ENCODE peak calls at places on chromosomes 11 and 22, in four cellular contexts. L is endothelial cell of umbilical vein, E is lower leg skin, M is H54. X is an unnamed sample.

GRCh38 chr22:29202231-29203192 is 3.2 kb upstream of the EMID1 start:
- DNase-seq in L (peak), M (no peak), E (no peak), X (peak)

GRCh38 chr22:32005453-32005852 is 37.6 kb upstream of the SLC5A1 start:
- DNase-seq in E (no peak), M (no peak), L (no peak), X (no peak)

GRCh38 chr22:27445876-27446275 is 355.7 kb downstream of the MN1 start:
- DNase-seq in L (no peak), E (no peak), M (no peak), X (no peak)

GRCh38 chr11:3904228-3904627 is 48.8 kb downstream of the STIM1 start:
- DNase-seq in L (no peak), E (no peak), M (no peak), X (no peak)

GRCh38 chr11:80944758-80945157 is 1503.9 kb upstream of the TENM4 start:
- DNase-seq in M (no peak), E (no peak), L (no peak), X (no peak)

GRCh38 chr11:129223701-129224149 is 31.6 kb upstream of the ARHGAP32 start:
- DNase-seq in M (no peak), L (no peak), E (no peak), X (no peak)

GRCh38 chr11:35404397-35404775 is 15.0 kb downstream of the SLC1A2 start:
- DNase-seq in M (peak), L (peak), E (no peak), X (no peak)

GRCh38 chr11:34252651-34253050 is 105.2 kb downstream of the ABTB2 start:
- DNase-seq in E (no peak), M (no peak), L (no peak), X (no peak)

GRCh38 chr22:32815943-32816342 is 14.4 kb downstream of the TIMP3 start:
- DNase-seq in E (no peak), L (no peak), M (no peak), X (no peak)

GRCh38 chr11:10456519-10456918 is 1.5 kb downstream of the AMPD3 start:
- DNase-seq in L (no peak), E (no peak), M (no peak), X (peak)

GRCh38 chr11:133019545-133019944 is 512.8 kb downstream of the OPCML start:
- DNase-seq in E (peak), L (no peak), M (no peak), X (no peak)

GRCh38 chr22:39089928-39090327 is 7.1 kb upstream of the APOBEC3H start:
- DNase-seq in E (no peak), L (no peak), M (no peak), X (no peak)

GRCh38 chr11:12642040-12642439 is 32.2 kb upstream of the TEAD1 start:
- DNase-seq in L (peak), E (no peak), M (no peak), X (no peak)

GRCh38 chr11:22049276-22049675 is 143.6 kb upstream of the ANO5 start:
- DNase-seq in L (no peak), E (no peak), M (no peak), X (no peak)

GRCh38 chr11:35359321-35360058 is 59.9 kb downstream of the SLC1A2 start:
- DNase-seq in L (no peak), E (no peak), M (no peak), X (no peak)

GRCh38 chr11:26188559-26188958 is 143.4 kb upstream of the ANO3 start:
- DNase-seq in L (no peak), M (no peak), E (no peak), X (no peak)

GRCh38 chr11:57343825-57344224 is 5.7 kb downstream of the P2RX3 start:
- DNase-seq in L (no peak), M (no peak), E (no peak), X (no peak)

GRCh38 chr11:79087957-79088318 is 352.9 kb downstream of the TENM4 start:
- DNase-seq in M (no peak), L (no peak), E (no peak), X (no peak)

GRCh38 chr11:113001709-113002108 is 40.5 kb downstream of the NCAM1 start:
- DNase-seq in L (no peak), E (no peak), M (no peak), X (no peak)

DNA sequence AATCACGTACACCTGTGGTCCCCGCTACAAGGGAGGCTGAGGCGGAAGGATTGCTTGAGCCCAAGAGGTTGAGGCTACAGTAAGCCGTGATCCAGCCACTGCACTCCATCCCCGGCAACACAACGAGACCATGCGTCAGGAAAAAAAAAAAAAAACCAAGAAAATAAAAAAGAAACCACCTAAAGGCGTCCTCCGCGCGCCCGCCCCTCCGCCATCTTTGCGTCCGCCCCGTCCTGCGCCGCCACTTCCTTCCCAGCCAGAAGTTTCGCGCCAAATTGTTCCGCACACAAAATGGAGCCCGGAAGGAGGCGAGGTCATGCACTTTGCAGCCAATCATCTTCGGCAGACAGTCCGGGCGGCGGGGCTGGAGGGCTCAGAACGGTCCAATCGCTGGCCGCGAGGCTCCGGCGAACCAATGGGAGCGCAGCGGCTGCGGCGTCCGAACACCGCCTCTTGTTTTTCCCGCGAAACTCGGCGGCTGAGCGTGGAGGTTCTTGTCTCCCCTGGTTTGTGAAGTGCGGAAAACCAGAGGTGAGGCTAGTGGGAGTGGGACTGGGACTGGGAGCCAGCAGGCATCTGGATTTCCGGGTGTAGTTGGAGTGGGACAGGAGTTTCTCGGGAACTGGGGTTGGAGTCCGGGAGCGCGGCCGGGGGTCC is at the start of gene MCM5:
- DNase-seq in E (peak), M (peak), L (peak), X (peak)
- TF ChIP-seq POLR2A in E (no peak), M (no peak), L (peak), X (peak)

DNA sequence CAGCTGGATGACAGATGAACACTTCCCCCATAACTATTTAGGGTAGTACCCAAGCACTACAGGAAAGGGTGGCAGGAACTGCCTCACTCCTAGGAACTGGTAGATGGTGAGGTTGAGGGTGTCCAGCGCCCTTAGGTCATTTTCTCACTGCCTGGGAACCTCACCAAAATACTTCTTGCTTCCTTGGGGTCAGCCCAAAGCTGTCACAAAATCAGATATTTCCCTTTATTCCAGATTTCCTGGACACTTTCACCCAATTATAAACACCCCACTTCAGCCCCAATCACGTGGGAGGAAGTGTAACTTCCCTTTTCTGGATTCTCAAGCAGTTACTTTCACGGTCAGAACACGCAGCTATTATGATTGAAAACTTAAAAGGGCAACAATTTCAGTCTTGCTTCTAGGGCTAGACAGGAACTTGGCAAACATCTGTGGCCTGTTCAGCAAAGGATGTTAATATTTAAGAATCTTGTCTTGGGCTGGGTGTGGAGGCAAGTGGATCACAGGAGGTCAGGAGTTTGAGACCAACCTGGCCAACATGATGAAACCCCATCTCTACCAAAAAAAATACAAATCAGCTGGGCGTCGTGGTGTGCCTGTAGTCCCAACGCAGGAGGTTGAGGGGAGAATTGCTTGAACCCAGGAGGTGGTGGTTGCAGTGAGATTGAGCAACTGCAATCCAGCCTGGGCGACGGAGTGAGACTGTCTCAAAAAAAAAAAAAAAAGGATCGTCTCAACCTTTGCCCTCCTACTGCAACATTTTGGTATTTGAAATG is 4.0 kb downstream of the FTH1 start:
- DNase-seq in M (no peak), E (peak), L (peak), X (peak)
- TF ChIP-seq POLR2A in M (no peak), E (no peak), L (peak), X (peak)

DNA sequence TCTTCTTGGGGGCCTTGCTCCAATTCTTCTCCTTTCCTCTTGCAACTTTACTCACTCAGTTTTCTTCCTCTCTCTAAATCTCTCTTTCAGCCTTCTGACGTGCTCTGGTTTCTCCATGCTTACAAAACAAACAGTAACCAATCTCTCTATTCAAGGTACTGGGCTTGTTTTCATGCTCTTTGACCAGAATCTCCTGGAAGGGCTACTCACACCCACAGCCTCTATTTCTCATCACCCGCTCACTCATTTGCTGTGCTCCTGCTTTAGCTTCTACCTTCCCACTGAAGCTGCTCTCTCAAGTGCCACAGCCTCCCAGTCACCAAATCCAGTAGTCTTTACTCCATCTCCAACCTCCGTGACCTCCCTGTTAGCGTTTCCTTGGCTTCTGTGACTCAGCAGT is 60.4 kb downstream of the SERGEF start:
- DNase-seq in M (no peak), E (no peak), L (no peak), X (no peak)
- TF ChIP-seq POLR2A in M (no peak), E (no peak), L (no peak), X (no peak)

DNA sequence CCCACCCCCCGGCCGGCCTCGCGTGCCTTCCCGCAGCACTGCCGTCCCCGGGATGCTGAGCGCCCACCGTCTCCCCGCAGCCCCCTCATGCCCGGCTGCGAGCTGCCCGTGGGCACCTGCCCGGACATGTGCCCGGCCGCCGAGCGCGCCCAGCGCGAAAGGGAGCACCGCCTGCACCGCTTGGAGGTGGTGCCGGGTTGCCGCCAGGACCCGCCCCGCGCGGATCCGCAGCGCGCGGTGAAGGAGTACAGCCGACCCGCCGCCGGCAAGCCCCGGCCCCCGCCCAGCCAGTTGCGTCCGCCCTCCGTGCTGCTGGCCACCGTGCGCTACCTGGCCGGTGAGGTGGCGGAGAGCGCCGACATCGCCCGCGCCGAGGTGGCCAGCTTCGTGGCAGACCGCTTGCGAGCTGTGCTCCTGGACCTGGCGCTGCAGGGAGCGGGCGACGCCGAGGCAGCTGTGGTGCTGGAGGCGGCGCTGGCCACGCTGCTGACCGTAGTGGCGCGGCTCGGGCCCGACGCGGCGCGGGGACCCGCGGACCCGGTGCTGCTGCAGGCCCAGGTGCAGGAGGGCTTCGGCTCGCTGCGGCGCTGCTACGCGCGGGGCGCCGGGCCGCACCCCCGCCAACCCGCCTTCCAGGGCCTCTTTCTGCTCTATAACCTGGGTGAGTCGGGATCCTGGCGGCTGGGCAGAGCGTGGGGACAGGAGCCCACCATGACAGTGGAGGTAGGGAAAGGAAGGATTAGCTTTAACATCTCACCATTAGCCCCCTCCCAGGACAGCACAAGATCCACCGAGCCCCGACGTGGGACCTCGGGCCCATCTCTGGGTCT is at the start of gene SAC3D1:
- DNase-seq in E (no peak), L (peak), M (peak), X (peak)
- TF ChIP-seq POLR2A in E (no peak), L (peak), M (peak), X (no peak)

DNA sequence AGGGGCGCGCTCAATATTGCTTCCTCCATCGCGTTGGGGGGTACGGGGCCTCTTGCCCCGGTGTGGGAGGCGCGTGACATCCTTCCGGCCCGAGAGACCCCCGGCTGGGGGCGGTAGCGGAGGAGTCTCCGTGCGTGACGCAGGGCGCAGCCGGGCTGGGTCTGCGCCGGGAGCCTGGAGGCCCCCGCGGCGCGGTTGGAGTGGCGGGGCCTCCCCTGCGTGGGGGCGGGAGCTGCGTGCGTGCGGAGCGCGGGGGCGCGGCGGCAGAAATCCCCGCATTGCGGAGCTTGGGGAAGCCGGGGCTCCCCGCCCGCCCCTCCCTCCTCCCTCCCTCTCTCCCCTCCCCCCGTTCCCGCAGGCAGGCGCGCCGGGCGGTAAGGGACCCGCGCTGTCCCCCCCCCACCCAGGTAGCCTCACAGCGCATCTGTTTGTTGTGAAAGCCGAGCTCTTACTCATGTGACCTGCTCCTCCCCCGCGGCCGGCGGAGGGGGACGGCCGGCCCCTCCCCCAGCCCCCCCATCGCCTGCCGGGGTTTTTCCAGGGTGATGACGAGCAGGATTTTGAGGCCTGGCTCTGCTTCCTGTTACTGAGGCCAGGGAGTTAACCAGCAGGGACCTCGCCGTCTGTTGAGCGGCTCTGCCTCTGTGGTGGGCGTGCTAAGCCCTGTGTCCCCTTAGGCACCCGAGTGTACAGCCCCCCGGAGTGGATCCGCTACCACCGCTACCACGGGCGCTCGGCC is 1.6 kb downstream of the PIM3 start:
- DNase-seq in L (peak), M (peak), E (peak), X (peak)
- TF ChIP-seq POLR2A in L (peak), M (peak), E (no peak), X (no peak)

DNA sequence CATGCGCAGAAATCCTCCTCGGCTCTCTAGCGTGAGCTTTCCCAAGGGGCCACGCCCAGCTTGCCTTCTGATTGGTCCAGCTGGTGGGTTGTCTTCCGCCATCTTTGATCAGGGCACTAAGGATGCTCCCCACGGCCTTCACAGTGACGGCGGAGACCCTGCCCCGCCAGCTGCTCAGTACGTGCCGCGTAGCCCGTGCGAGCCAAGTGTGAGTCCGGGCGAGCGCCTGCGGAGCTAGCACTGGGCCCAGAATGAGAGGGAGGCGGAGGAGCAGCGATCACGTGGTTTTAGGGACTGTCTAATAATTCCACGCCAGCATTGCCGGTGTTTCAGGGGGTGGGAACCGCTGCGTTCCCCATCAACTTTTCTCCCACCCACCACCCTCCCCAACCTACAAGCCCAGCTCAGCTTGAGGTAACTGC is 1.6 kb upstream of the MTFP1 start:
- DNase-seq in M (peak), L (peak), E (peak), X (peak)
- TF ChIP-seq POLR2A in M (peak), L (peak), E (no peak), X (peak)

GRCh38 chr11:121578216-121579063 is 125.7 kb upstream of the SORL1-AS1 start:
- DNase-seq in L (no peak), M (no peak), E (no peak), X (no peak)

GRCh38 chr11:121580154-121580553 is 127.4 kb upstream of the SORL1-AS1 start:
- DNase-seq in E (no peak), L (no peak), M (no peak), X (no peak)

GRCh38 chr11:121581607-121582006 is 128.8 kb upstream of the SORL1-AS1 start:
- DNase-seq in L (no peak), M (no peak), E (no peak), X (no peak)

GRCh38 chr11:121583825-121584224 is 131.1 kb upstream of the SORL1-AS1 start:
- DNase-seq in E (no peak), L (no peak), M (no peak), X (no peak)

DNA sequence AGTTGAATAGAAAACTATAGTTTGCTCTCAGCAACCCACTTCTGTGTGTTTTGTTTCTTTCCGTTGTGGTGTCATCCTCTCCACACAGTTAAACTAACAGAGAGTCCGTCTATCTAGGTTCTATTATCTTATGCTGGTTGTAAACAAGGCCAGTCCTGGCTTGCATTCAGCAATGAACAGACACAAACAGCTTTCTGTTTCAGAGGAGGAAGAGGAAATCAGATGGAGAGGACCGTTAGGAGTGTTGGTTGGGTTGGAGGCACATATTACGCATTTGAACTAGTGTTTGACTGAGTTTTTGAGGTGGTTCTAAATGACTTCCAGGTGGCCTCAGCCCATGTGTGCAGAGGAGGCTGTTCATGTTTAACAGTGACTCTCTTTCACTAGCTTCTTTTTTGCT is 129.5 kb upstream of the SORL1-AS1 start:
- DNase-seq in M (no peak), L (no peak), E (no peak), X (no peak)
- TF ChIP-seq POLR2A in M (no peak), L (no peak), E (no peak), X (no peak)

GRCh38 chr11:65303542-65303941 is 11.1 kb upstream of the CDC42EP2 start:
- DNase-seq in L (no peak), M (no peak), E (no peak), X (no peak)

GRCh38 chr11:65301491-65302329 is 13.0 kb upstream of the CDC42EP2 start:
- DNase-seq in E (no peak), M (no peak), L (no peak), X (peak)

GRCh38 chr11:65305501-65306268 is 9.0 kb upstream of the CDC42EP2 start:
- DNase-seq in E (no peak), M (no peak), L (no peak), X (no peak)

GRCh38 chr11:65304110-65304509 is 10.6 kb upstream of the CDC42EP2 start:
- DNase-seq in M (no peak), L (no peak), E (no peak), X (no peak)

GRCh38 chr11:65304613-65305012 is 10.1 kb upstream of the CDC42EP2 start:
- DNase-seq in L (no peak), E (no peak), M (no peak), X (no peak)
- TF ChIP-seq POLR2A in L (no peak), E (no peak), M (no peak), X (no peak)

X was measured in erythroblast.